ENCODE peak calls at places on chromosomes 11 and 22, in eight cellular contexts. E, F, O, M, J, T, C and W are unnamed samples.

GRCh38 chr11:105000167-105000566 is 22.8 kb downstream of the CASP5 start:
- DNase-seq in E (no peak), F (no peak), O (peak; percentile 4), M (no peak), J (no peak), T (no peak), C (no peak), W (peak; percentile 8)

GRCh38 chr22:22376352-22376706 is 131.7 kb downstream of the VPREB1 start:
- DNase-seq in E (no peak), F (no peak), O (no peak), M (no peak), J (no peak), T (no peak), C (no peak), W (no peak)

GRCh38 chr11:112999518-112999917 is 38.3 kb downstream of the NCAM1 start:
- DNase-seq in E (no peak), F (no peak), O (no peak), M (no peak), J (no peak), T (no peak), C (no peak), W (peak; percentile 60)

GRCh38 chr22:50729391-50730012 is 8.5 kb upstream of the ACR start:
- DNase-seq in E (no peak), F (no peak), O (no peak), M (peak; percentile 4), J (no peak), T (no peak), C (peak; percentile 30), W (no peak)

GRCh38 chr11:45651156-45651555 is 14.3 kb downstream of the CHST1 start:
- DNase-seq in E (no peak), F (no peak), O (no peak), M (no peak), J (no peak), T (no peak), C (no peak), W (no peak)

GRCh38 chr11:125091247-125091876 is 20.1 kb downstream of the TMEM218 start:
- DNase-seq in E (no peak), F (no peak), O (no peak), M (peak; percentile 38), J (no peak), T (peak; percentile 86), C (no peak), W (peak; percentile 57)

GRCh38 chr11:116821050-116821918 is 1.8 kb downstream of the APOA4 start:
- DNase-seq in E (no peak), F (no peak), O (no peak), M (no peak), J (no peak), T (no peak), C (no peak), W (no peak)

GRCh38 chr11:95888852-95889251 is 35.1 kb downstream of the MTMR2 start:
- DNase-seq in E (no peak), F (no peak), O (no peak), M (no peak), J (no peak), T (no peak), C (no peak), W (no peak)

GRCh38 chr22:45094826-45095225 is 68.9 kb upstream of the NUP50 start:
- DNase-seq in E (no peak), F (no peak), O (no peak), M (no peak), J (no peak), T (no peak), C (no peak), W (no peak)

GRCh38 chr22:30208631-30209603 is 37.6 kb downstream of the LIF start:
- DNase-seq in E (peak; percentile 74), F (no peak), O (no peak), M (peak; percentile 92), J (no peak), T (peak; percentile 95), C (peak; percentile 38), W (no peak)
- H3K27ac ChIP-seq in E (peak overlapping the region; percentile 60), F (peak overlapping the region; percentile 42), O (no peak overlapping the region), M (no peak overlapping the region), J (peak overlapping the region; percentile 62), T (peak overlapping the region; percentile 98), C (peak overlapping the region; percentile 65), W (peak overlapping the region; percentile 96)

GRCh38 chr11:2417856-2418705 is 17.5 kb downstream of the TSSC4 start:
- DNase-seq in E (no peak), F (no peak), O (no peak), M (no peak), J (no peak), T (no peak), C (no peak), W (no peak)

GRCh38 chr11:2415171-2415570 is 14.6 kb downstream of the TSSC4 start:
- DNase-seq in E (no peak), F (no peak), O (no peak), M (no peak), J (no peak), T (no peak), C (no peak), W (no peak)

GRCh38 chr11:2415601-2416380 is 15.2 kb downstream of the TSSC4 start:
- DNase-seq in E (no peak), F (no peak), O (no peak), M (no peak), J (no peak), T (no peak), C (no peak), W (no peak)

GRCh38 chr11:2414616-2415015 is 14.1 kb downstream of the TSSC4 start:
- DNase-seq in E (no peak), F (no peak), O (no peak), M (no peak), J (no peak), T (no peak), C (no peak), W (no peak)

DNA sequence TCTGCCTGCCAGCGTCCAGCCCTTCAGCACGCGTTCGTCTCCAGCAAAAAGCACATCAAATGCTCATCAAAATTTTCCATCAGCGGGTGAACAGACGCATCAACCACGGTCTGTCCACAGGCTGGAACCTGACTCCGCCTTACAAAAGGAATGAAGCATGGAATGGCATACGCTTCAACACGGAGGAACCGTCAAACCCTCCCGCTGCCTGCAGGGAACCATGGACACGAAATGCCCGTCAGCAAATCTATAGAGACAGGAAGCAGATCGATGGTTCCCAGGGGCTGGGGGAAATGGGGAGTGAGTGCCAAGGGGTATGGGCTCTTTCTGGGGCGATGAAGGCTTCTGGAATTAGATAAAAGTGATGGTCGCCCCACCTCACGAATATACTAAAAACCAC is 16.2 kb downstream of the TSSC4 start:
- DNase-seq in E (no peak), F (no peak), O (no peak), M (no peak), J (no peak), T (no peak), C (no peak), W (no peak)
- H3K27me3 ChIP-seq in E (no peaks in the 10 kb centered on the region), F (no peaks in the 10 kb centered on the region), O (peaks cover 3% of the 10 kb centered on the region), M (peaks cover 7% of the 10 kb centered on the region), J (peaks cover 17% of the 10 kb centered on the region), T (no peaks in the 10 kb centered on the region), C (no peaks in the 10 kb centered on the region), W (no peaks in the 10 kb centered on the region)

GRCh38 chr22:47606426-47606825 is 844.0 kb downstream of the TBC1D22A start:
- DNase-seq in E (no peak), F (no peak), O (no peak), M (no peak), J (no peak), T (no peak), C (no peak), W (no peak)

GRCh38 chr22:47604563-47604962 is 842.1 kb downstream of the TBC1D22A start:
- DNase-seq in E (no peak), F (no peak), O (no peak), M (no peak), J (no peak), T (no peak), C (no peak), W (no peak)

GRCh38 chr22:47605441-47605840 is 843.0 kb downstream of the TBC1D22A start:
- DNase-seq in E (no peak), F (no peak), O (no peak), M (no peak), J (no peak), T (no peak), C (no peak), W (no peak)

GRCh38 chr22:47607486-47607885 is 845.0 kb downstream of the TBC1D22A start:
- DNase-seq in E (no peak), F (no peak), O (no peak), M (no peak), J (no peak), T (no peak), C (no peak), W (no peak)

DNA sequence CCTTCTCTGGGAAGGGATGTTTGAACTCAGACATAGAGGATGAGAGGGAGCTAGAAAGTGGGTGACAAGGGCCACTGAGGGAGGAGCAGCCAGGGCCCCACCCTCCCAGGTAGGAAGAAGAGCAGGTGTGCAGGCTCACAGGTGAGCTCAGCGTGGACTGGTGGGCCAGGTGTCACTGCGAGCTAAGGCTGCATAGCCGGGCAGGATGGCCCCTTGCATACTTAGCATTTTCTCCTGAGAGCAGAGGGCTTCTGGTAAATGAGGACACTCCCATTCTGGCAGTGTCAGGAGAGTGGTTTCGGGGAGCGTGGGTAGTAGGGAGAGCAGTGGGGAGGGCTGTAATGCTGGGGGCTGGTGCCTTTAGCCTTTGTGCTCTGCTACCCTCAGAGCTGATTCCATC is 843.4 kb downstream of the TBC1D22A start:
- DNase-seq in E (no peak), F (no peak), O (no peak), M (no peak), J (no peak), T (no peak), C (no peak), W (no peak)
- TF ChIP-seq CTCF in E (no peak), F (no peak), O (no peak), M (no peak), J (no peak), T (no peak), C (no peak), W (no peak)

GRCh38 chr22:18055619-18056160 is 22.1 kb upstream of the PEX26 start:
- DNase-seq in E (no peak), F (no peak), O (no peak), M (no peak), J (no peak), T (no peak), C (no peak), W (no peak)

GRCh38 chr22:18057568-18058209 is 20.1 kb upstream of the PEX26 start:
- DNase-seq in E (peak; percentile 71), F (peak; percentile 87), O (no peak), M (peak; percentile 95), J (peak; percentile 43), T (peak; percentile 100), C (peak; percentile 74), W (peak; percentile 99)

GRCh38 chr22:18056802-18057474 is 20.9 kb upstream of the PEX26 start:
- DNase-seq in E (no peak), F (no peak), O (no peak), M (peak; percentile 46), J (no peak), T (no peak), C (peak; percentile 50), W (peak; percentile 64)

GRCh38 chr22:18058770-18059169 is 19.0 kb upstream of the PEX26 start:
- DNase-seq in E (no peak), F (no peak), O (no peak), M (no peak), J (no peak), T (no peak), C (no peak), W (no peak)

GRCh38 chr22:18056161-18056666 is 21.6 kb upstream of the PEX26 start:
- DNase-seq in E (peak; percentile 28), F (no peak), O (no peak), M (peak; percentile 81), J (no peak), T (peak; percentile 82), C (peak; percentile 57), W (peak; percentile 78)
- H3K27ac ChIP-seq in E (peak overlapping the region; percentile 84), F (peak overlapping the region; percentile 97), O (no peak overlapping the region), M (peak overlapping the region; percentile 80), J (peak overlapping the region; percentile 87), T (peak overlapping the region; percentile 81), C (peak overlapping the region; percentile 66), W (peak overlapping the region; percentile 64)

GRCh38 chr11:17734418-17734911 is at the start of gene KCNC1:
- DNase-seq in E (no peak), F (no peak), O (no peak), M (peak; percentile 46), J (no peak), T (peak; percentile 33), C (no peak), W (no peak)
- H3K27me3 ChIP-seq in E (peaks cover 23% of the 10 kb centered on the region), F (peaks cover 21% of the 10 kb centered on the region), O (peaks cover 3% of the 10 kb centered on the region), M (peaks cover 30% of the 10 kb centered on the region), J (peaks cover 93% of the 10 kb centered on the region), T (peaks cover 39% of the 10 kb centered on the region), C (peaks cover 69% of the 10 kb centered on the region), W (peaks cover 21% of the 10 kb centered on the region)